ENCODE peak calls at places on chromosome 1, in four cellular contexts. S, L, X and A are unnamed samples.

GRCh38 chr1:210647406-210648333 is 319.0 kb downstream of the HHAT start:
- DNase-seq in S (peak), L (no peak), X (no peak), A (no peak)

GRCh38 chr1:37234941-37235418 is 200.7 kb upstream of the GRIK3 start:
- DNase-seq in X (no peak), L (peak), S (no peak), A (peak)

GRCh38 chr1:58768971-58769808 is 14.7 kb downstream of the JUN start:
- DNase-seq in S (peak), L (peak), X (peak), A (peak)

GRCh38 chr1:168603501-168604107 is 27.2 kb downstream of the XCL1 start:
- DNase-seq in S (peak), L (peak), X (peak), A (peak)

GRCh38 chr1:165144757-165145397 is 211.6 kb downstream of the LMX1A start:
- DNase-seq in L (peak), X (peak), S (peak), A (peak)

GRCh38 chr1:156497743-156498446 is 2.7 kb downstream of the MEF2D start:
- DNase-seq in X (no peak), S (no peak), L (peak), A (no peak)

GRCh38 chr1:94863297-94863911 is 43.2 kb downstream of the SLC44A3 start:
- DNase-seq in X (no peak), L (no peak), S (peak), A (no peak)

GRCh38 chr1:226158457-226158856 is 28.1 kb downstream of the ACBD3 start:
- DNase-seq in L (no peak), S (no peak), X (no peak), A (no peak)

GRCh38 chr1:53957231-53957818 is 11.2 kb downstream of the LRRC42 start:
- DNase-seq in S (peak), X (no peak), L (no peak), A (no peak)

GRCh38 chr1:112614460-112615065 is 4.4 kb downstream of the ST7L start:
- DNase-seq in X (no peak), S (peak), L (no peak), A (no peak)

GRCh38 chr1:34900775-34901502 is 28.5 kb downstream of the DLGAP3 start:
- DNase-seq in L (no peak), X (no peak), S (no peak), A (no peak)

GRCh38 chr1:236123563-236123962 is 18.8 kb upstream of the GPR137B start:
- DNase-seq in L (no peak), X (no peak), S (no peak), A (no peak)

GRCh38 chr1:30330644-30331043 is 392.7 kb downstream of the MATN1 start:
- DNase-seq in X (no peak), S (no peak), L (no peak), A (no peak)

GRCh38 chr1:71557138-71557537 is 476.3 kb upstream of the ZRANB2 start:
- DNase-seq in S (no peak), L (no peak), X (no peak), A (no peak)

GRCh38 chr1:180542113-180542512 is 16.7 kb upstream of the OVAAL start:
- DNase-seq in X (no peak), S (no peak), L (no peak), A (peak)

GRCh38 chr1:209749660-209750059 is 6.2 kb upstream of the TRAF3IP3 start:
- DNase-seq in S (no peak), X (no peak), L (no peak), A (no peak)

GRCh38 chr1:24317081-24317480 is 2.1 kb upstream of the GRHL3 start:
- DNase-seq in L (no peak), S (no peak), X (no peak), A (no peak)

GRCh38 chr1:234294109-234294845 is 79.0 kb upstream of the COA6 start:
- DNase-seq in L (no peak), S (no peak), X (no peak), A (no peak)

GRCh38 chr1:70504821-70505193 is 93.7 kb downstream of the CTH start:
- DNase-seq in X (no peak), L (no peak), S (no peak), A (no peak)

GRCh38 chr1:114227059-114227458 is 73.4 kb upstream of the SYT6 start:
- DNase-seq in X (no peak), S (no peak), L (no peak), A (no peak)

GRCh38 chr1:73813726-73814125 is 384.2 kb downstream of the LRRIQ3 start:
- DNase-seq in S (no peak), L (no peak), X (no peak), A (no peak)

GRCh38 chr1:219174672-219175564 is 1.2 kb downstream of the LYPLAL1 start:
- DNase-seq in X (no peak), S (peak), L (peak), A (peak)

GRCh38 chr1:227778401-227778947 is 37.0 kb upstream of the PRSS38 start:
- DNase-seq in L (no peak), X (no peak), S (no peak), A (no peak)

GRCh38 chr1:184296466-184297243 is 90.2 kb upstream of the C1orf21 start:
- DNase-seq in S (peak), L (peak), X (no peak), A (no peak)

GRCh38 chr1:77833521-77834100 is 54.2 kb downstream of the MIGA1 start:
- DNase-seq in X (no peak), L (no peak), S (no peak), A (no peak)

GRCh38 chr1:13774121-13774520 is 74.1 kb downstream of the PRDM2 start:
- DNase-seq in L (no peak), S (no peak), X (no peak), A (no peak)

GRCh38 chr1:209727785-209728184 is 23.1 kb downstream of the HSD11B1 start:
- DNase-seq in X (no peak), L (no peak), S (no peak), A (no peak)